ENCODE peak calls at places on chromosomes 13 and 19, in four cellular contexts. Y, B, P and C are unnamed samples. For H3K4me1, the result is how much of the 10 kb centered on the place peaks cover.

GRCh38 chr13:35448465-35448864 is 28.0 kb downstream of the MAB21L1 start:
- DNase-seq in Y (no peak), B (no peak), P (no peak), C (no peak)

GRCh38 chr13:97072297-97072696 is 78.0 kb upstream of the OXGR1 start:
- DNase-seq in Y (no peak), B (no peak), P (no peak), C (no peak)

GRCh38 chr13:87942204-87942603 is 271.0 kb downstream of the SLITRK5 start:
- DNase-seq in Y (no peak), B (no peak), P (no peak), C (no peak)

GRCh38 chr13:102799544-102800144 is 725 bp downstream of the BIVM start:
- DNase-seq in Y (peak), B (no peak), P (no peak), C (peak)

GRCh38 chr19:40542197-40542859 is 34.3 kb upstream of the SHKBP1 start:
- DNase-seq in Y (no peak), B (no peak), P (peak), C (peak)

GRCh38 chr13:38648912-38649311 is 38.0 kb upstream of the FREM2 start:
- DNase-seq in Y (no peak), B (no peak), P (no peak), C (no peak)

GRCh38 chr13:45863716-45864590 is 12.4 kb upstream of the SIAH3 start:
- DNase-seq in Y (peak), B (no peak), P (no peak), C (no peak)

GRCh38 chr19:19539738-19540703 is 2.0 kb downstream of the CILP2 start:
- DNase-seq in Y (peak), B (no peak), P (no peak), C (peak)

GRCh38 chr19:29687244-29687896 is 22.1 kb downstream of the PLEKHF1 start:
- DNase-seq in Y (no peak), B (no peak), P (peak), C (no peak)
- H3K4me3 ChIP-seq in Y (no peak), B (no peak), P (peak), C (no peak)

GRCh38 chr19:58097783-58098681 is at the start of gene ZSCAN18:
- DNase-seq in Y (peak), B (peak), P (peak), C (peak)

GRCh38 chr19:58095328-58095727 is 2.7 kb downstream of the ZSCAN18 start:
- DNase-seq in Y (no peak), B (no peak), P (no peak), C (no peak)

GRCh38 chr19:58096884-58097283 is 1.1 kb downstream of the ZSCAN18 start:
- DNase-seq in Y (no peak), B (no peak), P (no peak), C (no peak)

GRCh38 chr19:58098682-58098998 is 609 bp upstream of the ZSCAN18 start:
- DNase-seq in Y (no peak), B (no peak), P (no peak), C (no peak)

GRCh38 chr19:58097349-58097748 is 682 bp downstream of the ZSCAN18 start:
- DNase-seq in Y (no peak), B (no peak), P (no peak), C (no peak)
- H3K4me1 ChIP-seq in Y (under half), B (under half), P (under half), C (under half)

GRCh38 chr13:113123226-113124150 is 889 bp downstream of the F10 start:
- DNase-seq in Y (peak), B (no peak), P (no peak), C (no peak)
- H3K27ac ChIP-seq in Y (no peak), B (peak), P (peak), C (peak)

GRCh38 chr13:79477968-79478367 is 3.0 kb upstream of the NDFIP2 start:
- DNase-seq in Y (peak), B (no peak), P (no peak), C (peak)

GRCh38 chr13:79482271-79482970 is 1.5 kb downstream of the NDFIP2 start:
- DNase-seq in Y (no peak), B (no peak), P (no peak), C (no peak)

GRCh38 chr13:79481685-79482052 is 714 bp downstream of the NDFIP2 start:
- DNase-seq in Y (no peak), B (no peak), P (no peak), C (no peak)

GRCh38 chr13:79483302-79483701 is 2.3 kb downstream of the NDFIP2 start:
- DNase-seq in Y (no peak), B (no peak), P (no peak), C (no peak)

DNA sequence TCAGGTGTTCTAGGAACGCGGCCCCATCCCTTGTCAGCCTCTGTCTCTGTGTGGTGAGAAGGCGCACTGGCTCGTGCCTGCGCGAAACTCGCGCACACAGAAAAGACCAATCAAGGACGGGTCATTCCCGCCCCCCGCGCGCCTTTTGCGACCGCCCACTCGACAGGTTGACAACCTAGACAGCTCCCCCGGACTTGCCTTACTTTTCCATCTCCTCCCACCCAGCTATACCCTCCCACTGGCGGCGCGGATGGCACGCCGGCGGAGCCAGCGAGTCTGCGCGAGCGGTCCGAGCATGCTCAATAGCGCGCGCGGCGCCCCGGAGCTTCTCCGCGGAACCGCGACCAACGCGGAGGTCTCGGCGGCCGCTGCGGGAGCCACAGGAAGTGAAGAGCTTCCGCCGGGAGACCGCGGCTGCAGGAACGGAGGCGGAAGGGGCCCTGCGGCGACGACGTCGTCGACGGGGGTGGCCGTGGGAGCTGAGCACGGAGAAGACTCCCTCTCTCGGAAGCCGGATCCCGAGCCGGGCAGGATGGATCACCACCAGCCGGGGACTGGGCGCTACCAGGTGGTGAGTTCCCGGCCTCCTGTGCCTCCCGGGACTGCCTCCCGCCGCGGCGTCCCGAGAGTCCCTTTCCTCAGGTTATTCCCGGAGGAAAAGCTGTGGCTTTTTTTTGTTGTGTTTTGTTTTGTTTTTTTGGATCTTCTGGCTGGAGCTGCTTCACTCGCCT is at the start of gene NDFIP2:
- DNase-seq in Y (peak), B (peak), P (peak), C (peak)
- H3K4me3 ChIP-seq in Y (peak), B (peak), P (peak), C (peak)

DNA sequence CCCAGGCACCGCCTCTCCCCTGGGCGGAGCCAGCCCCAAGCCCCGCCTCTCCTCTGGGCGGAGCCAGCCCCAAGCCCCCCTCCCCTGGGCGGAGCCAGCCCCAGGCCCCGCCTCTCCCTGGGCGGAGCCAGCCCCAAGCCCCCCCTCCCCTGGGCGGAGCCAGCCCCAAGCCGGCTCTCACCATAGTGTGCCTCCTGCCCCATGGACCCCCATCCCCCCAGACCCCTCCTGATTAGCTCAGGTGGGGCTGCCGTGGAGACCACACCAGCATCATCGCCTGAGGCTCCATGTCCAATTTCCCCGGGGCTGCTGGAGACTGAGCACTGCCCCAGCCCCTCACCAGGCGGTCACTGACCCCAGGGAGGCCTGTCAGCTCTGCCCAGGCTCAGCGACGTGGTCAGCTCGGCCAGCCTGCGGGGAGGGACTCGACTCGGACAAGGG is 4.2 kb upstream of the MADCAM1 start:
- DNase-seq in Y (no peak), B (no peak), P (no peak), C (peak)
- H3K4me1 ChIP-seq in Y (under half), B (under half), P (under half), C (under half)

DNA sequence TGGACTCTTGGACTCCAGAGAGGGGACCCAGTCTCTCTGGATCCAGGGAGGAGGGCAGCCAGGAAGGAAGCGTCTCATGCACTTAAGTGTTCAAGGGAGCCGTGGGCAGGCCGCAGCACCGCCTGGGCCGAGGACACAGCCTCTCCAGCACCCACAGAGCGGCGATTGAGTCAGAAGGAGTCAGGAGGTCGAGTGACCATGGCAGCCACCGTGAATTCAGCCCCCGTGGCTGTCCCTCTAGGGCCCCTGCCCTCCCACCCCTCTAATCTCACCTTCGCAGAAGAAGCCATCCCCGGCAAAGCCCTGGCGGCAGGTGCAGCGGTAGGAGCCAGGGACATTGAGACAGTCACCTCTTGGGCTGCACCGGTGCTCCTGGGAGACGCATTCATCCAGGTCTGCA is 38.0 kb downstream of the FBN3 start:
- DNase-seq in Y (no peak), B (no peak), P (no peak), C (no peak)
- H3K27ac ChIP-seq in Y (no peak), B (no peak), P (no peak), C (no peak)

GRCh38 chr19:15464394-15465385 is at the start of gene RASAL3:
- DNase-seq in Y (no peak), B (no peak), P (no peak), C (no peak)
- H3K4me3 ChIP-seq in Y (no peak), B (peak), P (peak), C (peak)

DNA sequence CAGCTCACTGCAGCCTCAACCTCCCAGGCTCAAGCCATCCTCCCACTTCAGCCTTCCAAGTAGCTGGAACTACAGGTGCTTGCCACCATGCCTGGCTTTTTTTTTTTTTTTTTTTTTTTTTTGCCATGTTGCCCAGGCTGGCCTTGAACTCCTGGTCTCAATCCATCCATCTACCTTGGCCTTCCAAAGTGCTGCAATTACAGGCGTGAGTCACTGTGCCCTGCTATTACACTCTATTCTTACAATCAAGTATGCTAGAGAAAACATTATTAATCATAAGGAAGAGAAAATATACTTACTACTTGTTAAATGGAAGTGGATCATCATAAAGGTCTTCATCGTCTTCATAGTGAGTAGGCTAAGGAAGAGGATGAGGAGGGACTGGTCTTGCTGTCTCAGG is 93.3 kb upstream of the DOCK9 start:
- DNase-seq in Y (no peak), B (no peak), P (no peak), C (no peak)
- H3K4me1 ChIP-seq in Y (under half), B (under half), P (under half), C (under half)

DNA sequence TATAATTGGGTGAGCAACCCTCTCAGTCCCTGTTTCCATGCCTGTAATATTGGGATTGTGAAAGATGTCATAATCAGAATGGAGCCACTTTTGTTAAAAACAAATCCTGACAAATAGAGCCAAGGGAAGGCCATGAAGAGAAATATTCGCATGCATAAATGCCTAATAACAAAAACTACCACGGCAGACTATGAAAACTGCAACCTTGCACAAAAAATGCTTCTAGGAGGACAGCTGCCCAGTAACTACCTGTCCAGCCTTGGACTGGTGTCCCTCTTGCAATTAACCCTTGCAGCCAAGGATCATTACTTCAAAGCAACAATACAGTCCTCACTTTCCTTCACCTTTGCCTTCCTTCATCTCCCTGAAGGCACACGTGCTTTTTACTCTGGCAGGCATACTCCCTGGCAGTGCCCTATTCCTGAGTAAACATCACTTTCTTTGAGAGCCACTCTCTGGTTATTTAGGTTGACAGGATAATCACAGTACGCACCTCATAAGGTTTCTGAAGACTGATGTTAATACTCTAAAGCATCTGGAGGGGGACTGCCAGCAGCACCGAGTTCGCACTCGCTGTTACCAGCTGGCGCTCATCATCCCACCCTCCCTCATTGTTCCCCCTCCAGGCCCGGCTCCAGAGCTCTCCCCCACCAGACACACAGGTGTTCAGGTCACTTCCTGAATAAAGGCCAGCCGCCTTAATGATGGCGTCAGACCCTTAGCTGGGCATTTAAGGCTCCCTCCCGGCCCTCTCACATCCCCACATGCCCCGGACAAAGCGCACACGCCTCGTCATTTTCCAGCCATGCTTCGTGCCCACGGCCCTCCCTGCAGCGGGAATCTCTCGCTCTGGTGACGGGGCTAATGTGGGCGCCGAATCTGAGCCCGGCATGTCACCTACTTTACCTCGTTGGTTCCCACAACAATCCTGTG is 57.3 kb downstream of the CDADC1 start:
- DNase-seq in Y (no peak), B (no peak), P (no peak), C (no peak)
- H3K27ac ChIP-seq in Y (no peak), B (peak), P (peak), C (no peak)